ENCODE peak calls at places on chromosome 18, in eight cellular contexts. One of them, this sample, is unnamed.
A peak's percentile ranks its signal among the peaks of the same experiment; 100 is the strongest.

GRCh38 chr18:49071365-49071764 is 120.6 kb upstream of the SMAD7 start:
- DNase-seq in A549: no peak
- DNase-seq in cardiac muscle cell: peak; percentile 39
- DNase-seq in HFF-Myc: no peak
- DNase-seq in epithelial cell of esophagus: no peak
- DNase-seq in pancreas: no peak
- DNase-seq in hepatocyte: no peak
- DNase-seq in HepG2: no peak
- DNase-seq in this sample: no peak

GRCh38 chr18:60684843-60685513 is 312.4 kb upstream of the MC4R start:
- DNase-seq in epithelial cell of esophagus: peak; percentile 54
- DNase-seq in hepatocyte: no peak
- DNase-seq in HFF-Myc: no peak
- DNase-seq in A549: peak; percentile 8
- DNase-seq in pancreas: no peak
- DNase-seq in cardiac muscle cell: peak; percentile 45
- DNase-seq in HepG2: peak; percentile 2
- DNase-seq in this sample: peak; percentile 4

GRCh38 chr18:48798334-48799197 is 152.2 kb downstream of the SMAD7 start:
- DNase-seq in hepatocyte: no peak
- DNase-seq in cardiac muscle cell: no peak
- DNase-seq in A549: no peak
- DNase-seq in HepG2: no peak
- DNase-seq in HFF-Myc: no peak
- DNase-seq in pancreas: no peak
- DNase-seq in epithelial cell of esophagus: no peak
- DNase-seq in this sample: no peak

GRCh38 chr18:27413495-27414401 is 228.6 kb upstream of the CHST9 start:
- DNase-seq in cardiac muscle cell: peak; percentile 67
- DNase-seq in A549: no peak
- DNase-seq in HFF-Myc: no peak
- DNase-seq in epithelial cell of esophagus: peak; percentile 83
- DNase-seq in pancreas: no peak
- DNase-seq in HepG2: no peak
- DNase-seq in hepatocyte: peak; percentile 19
- DNase-seq in this sample: no peak

GRCh38 chr18:48940854-48941531 is 9.8 kb downstream of the SMAD7 start:
- DNase-seq in epithelial cell of esophagus: no peak
- DNase-seq in hepatocyte: no peak
- DNase-seq in cardiac muscle cell: no peak
- DNase-seq in A549: no peak
- DNase-seq in HFF-Myc: no peak
- DNase-seq in HepG2: no peak
- DNase-seq in pancreas: no peak
- DNase-seq in this sample: no peak

GRCh38 chr18:79093986-79094385 is 24.8 kb downstream of the ATP9B start:
- DNase-seq in epithelial cell of esophagus: peak; percentile 63
- DNase-seq in A549: no peak
- DNase-seq in HepG2: no peak
- DNase-seq in pancreas: no peak
- DNase-seq in cardiac muscle cell: no peak
- DNase-seq in HFF-Myc: no peak
- DNase-seq in hepatocyte: no peak
- DNase-seq in this sample: no peak

GRCh38 chr18:61531182-61531581 is 198.0 kb downstream of the CDH20 start:
- DNase-seq in cardiac muscle cell: peak; percentile 22
- DNase-seq in HFF-Myc: no peak
- DNase-seq in epithelial cell of esophagus: no peak
- DNase-seq in A549: no peak
- DNase-seq in HepG2: no peak
- DNase-seq in hepatocyte: no peak
- DNase-seq in pancreas: no peak
- DNase-seq in this sample: no peak

GRCh38 chr18:75201273-75201898 is 7.6 kb downstream of the PTGR3 start:
- DNase-seq in epithelial cell of esophagus: no peak
- DNase-seq in cardiac muscle cell: no peak
- DNase-seq in pancreas: no peak
- DNase-seq in A549: no peak
- DNase-seq in HepG2: no peak
- DNase-seq in hepatocyte: no peak
- DNase-seq in HFF-Myc: no peak
- DNase-seq in this sample: no peak

GRCh38 chr18:63241739-63242138 is 77.8 kb downstream of the BCL2 start:
- DNase-seq in pancreas: no peak
- DNase-seq in A549: no peak
- DNase-seq in epithelial cell of esophagus: no peak
- DNase-seq in HFF-Myc: no peak
- DNase-seq in HepG2: no peak
- DNase-seq in cardiac muscle cell: no peak
- DNase-seq in hepatocyte: no peak
- DNase-seq in this sample: no peak

GRCh38 chr18:6482198-6482977 is 67.7 kb upstream of the L3MBTL4 start:
- DNase-seq in hepatocyte: peak; percentile 85
- DNase-seq in cardiac muscle cell: peak; percentile 93
- DNase-seq in pancreas: peak; percentile 40
- DNase-seq in HepG2: peak; percentile 38
- DNase-seq in A549: peak; percentile 19
- DNase-seq in HFF-Myc: peak; percentile 20
- DNase-seq in epithelial cell of esophagus: peak; percentile 2
- DNase-seq in this sample: no peak

GRCh38 chr18:48452863-48453323 is 43.7 kb upstream of the ZBTB7C start:
- DNase-seq in epithelial cell of esophagus: peak; percentile 48
- DNase-seq in HepG2: peak; percentile 85
- DNase-seq in A549: no peak
- DNase-seq in pancreas: peak; percentile 40
- DNase-seq in HFF-Myc: no peak
- DNase-seq in hepatocyte: peak; percentile 53
- DNase-seq in cardiac muscle cell: peak; percentile 42
- DNase-seq in this sample: no peak

GRCh38 chr18:23538040-23538439 is 34.7 kb downstream of the RMC1 start:
- DNase-seq in cardiac muscle cell: no peak
- DNase-seq in pancreas: no peak
- DNase-seq in A549: no peak
- DNase-seq in hepatocyte: no peak
- DNase-seq in epithelial cell of esophagus: no peak
- DNase-seq in HepG2: no peak
- DNase-seq in HFF-Myc: no peak
- DNase-seq in this sample: no peak

GRCh38 chr18:74367905-74368304 is 52.3 kb downstream of the C18orf63 start:
- DNase-seq in A549: no peak
- DNase-seq in pancreas: no peak
- DNase-seq in HFF-Myc: no peak
- DNase-seq in epithelial cell of esophagus: no peak
- DNase-seq in cardiac muscle cell: no peak
- DNase-seq in hepatocyte: no peak
- DNase-seq in HepG2: no peak
- DNase-seq in this sample: no peak

GRCh38 chr18:47263197-47263827 is 11.9 kb upstream of the SKOR2 start:
- DNase-seq in hepatocyte: no peak
- DNase-seq in cardiac muscle cell: no peak
- DNase-seq in epithelial cell of esophagus: no peak
- DNase-seq in pancreas: no peak
- DNase-seq in HepG2: no peak
- DNase-seq in HFF-Myc: no peak
- DNase-seq in A549: no peak
- DNase-seq in this sample: no peak

GRCh38 chr18:62348474-62348873 is 23.4 kb downstream of the TNFRSF11A start:
- DNase-seq in A549: no peak
- DNase-seq in HFF-Myc: no peak
- DNase-seq in pancreas: no peak
- DNase-seq in hepatocyte: no peak
- DNase-seq in epithelial cell of esophagus: no peak
- DNase-seq in cardiac muscle cell: no peak
- DNase-seq in HepG2: no peak
- DNase-seq in this sample: no peak

GRCh38 chr18:48850891-48851302 is 99.9 kb downstream of the SMAD7 start:
- DNase-seq in hepatocyte: no peak
- DNase-seq in HFF-Myc: no peak
- DNase-seq in A549: no peak
- DNase-seq in cardiac muscle cell: peak; percentile 88
- DNase-seq in epithelial cell of esophagus: no peak
- DNase-seq in HepG2: no peak
- DNase-seq in pancreas: no peak
- DNase-seq in this sample: no peak

GRCh38 chr18:10270160-10270571 is 184.3 kb upstream of the APCDD1 start:
- DNase-seq in epithelial cell of esophagus: peak; percentile 10
- DNase-seq in HepG2: peak; percentile 16
- DNase-seq in cardiac muscle cell: peak; percentile 89
- DNase-seq in pancreas: no peak
- DNase-seq in HFF-Myc: no peak
- DNase-seq in A549: no peak
- DNase-seq in hepatocyte: no peak
- DNase-seq in this sample: no peak

GRCh38 chr18:64851796-64852195 is 702.9 kb upstream of the LINC00305 start:
- DNase-seq in A549: peak; percentile 2
- DNase-seq in pancreas: no peak
- DNase-seq in HFF-Myc: no peak
- DNase-seq in cardiac muscle cell: no peak
- DNase-seq in hepatocyte: no peak
- DNase-seq in HepG2: no peak
- DNase-seq in epithelial cell of esophagus: no peak
- DNase-seq in this sample: no peak

GRCh38 chr18:50287441-50288347 is at the start of gene CXXC1:
- DNase-seq in HFF-Myc: peak; percentile 98
- DNase-seq in A549: peak; percentile 99
- DNase-seq in hepatocyte: peak; percentile 100
- DNase-seq in cardiac muscle cell: peak; percentile 100
- DNase-seq in epithelial cell of esophagus: peak; percentile 100
- DNase-seq in HepG2: peak; percentile 98
- DNase-seq in pancreas: peak; percentile 97
- DNase-seq in this sample: peak; percentile 98
- TF ChIP-seq CTCF in HFF-Myc: peak; percentile 42
- TF ChIP-seq CTCF in A549: no peak
- TF ChIP-seq CTCF in hepatocyte: peak; percentile 50
- TF ChIP-seq CTCF in cardiac muscle cell: peak; percentile 63
- TF ChIP-seq CTCF in epithelial cell of esophagus: peak; percentile 49
- TF ChIP-seq CTCF in HepG2: peak; percentile 78
- TF ChIP-seq CTCF in pancreas: peak; percentile 45
- TF ChIP-seq CTCF in this sample: peak; percentile 79

GRCh38 chr18:4264347-4264791 is 190.7 kb downstream of the DLGAP1 start:
- DNase-seq in HFF-Myc: no peak
- DNase-seq in HepG2: no peak
- DNase-seq in A549: no peak
- DNase-seq in cardiac muscle cell: no peak
- DNase-seq in pancreas: peak; percentile 26
- DNase-seq in hepatocyte: no peak
- DNase-seq in epithelial cell of esophagus: no peak
- DNase-seq in this sample: no peak
- H3K4me3 ChIP-seq in HFF-Myc: no peak overlapping the region
- H3K4me3 ChIP-seq in HepG2: no peak overlapping the region
- H3K4me3 ChIP-seq in A549: no peak overlapping the region
- H3K4me3 ChIP-seq in cardiac muscle cell: no peak overlapping the region
- H3K4me3 ChIP-seq in pancreas: no peak overlapping the region
- H3K4me3 ChIP-seq in hepatocyte: no peak overlapping the region
- H3K4me3 ChIP-seq in epithelial cell of esophagus: no peak overlapping the region
- H3K4me3 ChIP-seq in this sample: no peak overlapping the region

DNA sequence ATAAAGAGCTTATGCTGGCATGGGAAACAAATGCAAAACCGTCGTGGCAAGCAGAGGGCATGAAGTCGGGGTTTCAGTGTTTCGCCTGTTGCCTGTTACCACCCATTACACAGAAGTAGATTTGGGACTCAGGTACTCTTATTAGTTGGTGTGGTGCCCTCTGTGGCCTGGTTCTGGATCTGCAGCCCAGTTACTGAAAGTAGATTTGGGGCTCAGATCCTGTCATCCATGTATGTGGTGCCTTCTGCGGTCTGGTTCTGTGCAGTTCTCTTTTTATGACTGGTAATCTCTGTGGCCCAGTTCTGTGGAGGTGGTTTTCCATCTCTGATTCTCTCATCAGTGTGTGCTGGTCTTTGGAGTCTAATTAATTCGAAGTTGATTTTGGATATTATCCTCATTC is 45.2 kb downstream of the ADNP2 start:
- DNase-seq in cardiac muscle cell: peak; percentile 38
- DNase-seq in HepG2: peak; percentile 30
- DNase-seq in A549: peak; percentile 42
- DNase-seq in epithelial cell of esophagus: peak; percentile 46
- DNase-seq in pancreas: no peak
- DNase-seq in hepatocyte: no peak
- DNase-seq in HFF-Myc: no peak
- DNase-seq in this sample: no peak
- TF ChIP-seq CTCF in cardiac muscle cell: peak; percentile 52
- TF ChIP-seq CTCF in HepG2: peak; percentile 63
- TF ChIP-seq CTCF in A549: peak; percentile 26
- TF ChIP-seq CTCF in epithelial cell of esophagus: peak; percentile 66
- TF ChIP-seq CTCF in pancreas: peak; percentile 24
- TF ChIP-seq CTCF in hepatocyte: peak; percentile 40
- TF ChIP-seq CTCF in HFF-Myc: peak; percentile 47
- TF ChIP-seq CTCF in this sample: peak; percentile 35

GRCh38 chr18:54777118-54777791 is 51.0 kb upstream of the RAB27B start:
- DNase-seq in HepG2: no peak
- DNase-seq in hepatocyte: no peak
- DNase-seq in epithelial cell of esophagus: no peak
- DNase-seq in pancreas: no peak
- DNase-seq in A549: peak; percentile 26
- DNase-seq in cardiac muscle cell: no peak
- DNase-seq in HFF-Myc: no peak
- DNase-seq in this sample: no peak

GRCh38 chr18:54774423-54774822 is 53.9 kb upstream of the RAB27B start:
- DNase-seq in HFF-Myc: no peak
- DNase-seq in A549: no peak
- DNase-seq in epithelial cell of esophagus: no peak
- DNase-seq in hepatocyte: no peak
- DNase-seq in cardiac muscle cell: peak; percentile 29
- DNase-seq in pancreas: no peak
- DNase-seq in HepG2: no peak
- DNase-seq in this sample: peak; percentile 46

GRCh38 chr18:54776282-54776977 is 51.8 kb upstream of the RAB27B start:
- DNase-seq in HFF-Myc: peak; percentile 95
- DNase-seq in cardiac muscle cell: peak; percentile 98
- DNase-seq in A549: peak; percentile 92
- DNase-seq in hepatocyte: peak; percentile 65
- DNase-seq in pancreas: no peak
- DNase-seq in epithelial cell of esophagus: peak; percentile 99
- DNase-seq in HepG2: peak; percentile 37
- DNase-seq in this sample: peak; percentile 97

GRCh38 chr18:54775686-54776085 is 52.6 kb upstream of the RAB27B start:
- DNase-seq in pancreas: peak; percentile 36
- DNase-seq in HFF-Myc: peak; percentile 42
- DNase-seq in A549: peak; percentile 84
- DNase-seq in hepatocyte: no peak
- DNase-seq in cardiac muscle cell: peak; percentile 77
- DNase-seq in epithelial cell of esophagus: peak; percentile 83
- DNase-seq in HepG2: no peak
- DNase-seq in this sample: no peak

DNA sequence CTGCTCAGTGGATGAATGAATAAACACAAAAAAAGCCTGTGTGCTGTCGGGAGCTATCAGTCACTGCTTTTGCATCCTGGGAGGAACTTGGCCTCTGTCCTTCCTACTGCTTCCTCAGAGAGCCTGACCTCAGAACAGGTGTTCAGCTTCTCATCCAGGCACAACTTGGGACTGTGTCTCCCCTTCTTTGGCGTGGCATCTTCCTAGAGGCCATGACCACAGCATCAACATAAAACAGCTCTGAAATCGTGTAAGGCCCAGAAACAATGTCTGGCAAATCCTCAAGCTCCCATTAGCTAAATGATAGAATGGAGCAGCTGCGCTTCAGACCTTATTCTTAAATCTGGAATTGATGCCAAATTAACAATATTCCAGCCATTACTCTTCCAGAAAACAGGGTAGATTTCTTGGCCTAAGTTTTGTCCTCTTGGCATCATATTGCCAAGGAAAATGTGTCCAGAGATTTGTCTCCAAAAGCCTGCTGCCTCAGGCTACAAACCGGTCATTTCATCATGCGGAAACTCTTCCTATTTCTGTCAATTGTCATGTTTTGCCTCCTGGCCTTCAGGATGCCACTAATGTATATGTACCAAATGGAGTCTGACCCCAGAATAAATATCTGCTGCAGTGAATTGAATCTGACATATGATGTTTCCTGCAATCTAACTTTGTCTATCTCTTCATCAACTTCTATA is 53.2 kb upstream of the RAB27B start:
- DNase-seq in HepG2: no peak
- DNase-seq in epithelial cell of esophagus: peak; percentile 30
- DNase-seq in cardiac muscle cell: peak; percentile 14
- DNase-seq in HFF-Myc: no peak
- DNase-seq in pancreas: peak; percentile 41
- DNase-seq in hepatocyte: no peak
- DNase-seq in A549: no peak
- DNase-seq in this sample: no peak
- H3K4me3 ChIP-seq in HepG2: no peak overlapping the region
- H3K4me3 ChIP-seq in epithelial cell of esophagus: no peak overlapping the region
- H3K4me3 ChIP-seq in cardiac muscle cell: no peak overlapping the region
- H3K4me3 ChIP-seq in HFF-Myc: no peak overlapping the region
- H3K4me3 ChIP-seq in pancreas: no peak overlapping the region
- H3K4me3 ChIP-seq in hepatocyte: no peak overlapping the region
- H3K4me3 ChIP-seq in A549: no peak overlapping the region
- H3K4me3 ChIP-seq in this sample: no peak overlapping the region